ENCODE peak calls at places on chromosomes 12 and 14, in four cellular contexts. G is A549, U is breast epithelium, B is fibroblast of mammary gland. X is an unnamed sample.

GRCh38 chr12:124929649-124930419 is 15.4 kb upstream of the UBC start:
- DNase-seq in U (peak; percentile 9), B (no peak), G (no peak), X (no peak)

GRCh38 chr12:3222935-3223334 is 145.8 kb downstream of the TSPAN9 start:
- DNase-seq in U (no peak), B (no peak), G (no peak), X (no peak)

GRCh38 chr12:68271346-68271745 is 17.9 kb upstream of the IL22 start:
- DNase-seq in U (no peak), B (peak; percentile 82), G (no peak), X (no peak)

GRCh38 chr12:99916555-99916954 is 68.2 kb downstream of the ANKS1B start:
- DNase-seq in B (peak; percentile 58), G (no peak), U (no peak), X (no peak)

GRCh38 chr12:116171549-116171948 is 105.9 kb downstream of the MED13L start:
- DNase-seq in B (peak; percentile 19), U (no peak), G (no peak), X (no peak)

GRCh38 chr12:68785358-68785757 is 22.6 kb upstream of the MDM2 start:
- DNase-seq in G (no peak), U (no peak), B (peak; percentile 55), X (no peak)

GRCh38 chr14:37230551-37231194 is 32.9 kb downstream of the MIPOL1 start:
- DNase-seq in U (no peak), G (peak; percentile 35), B (peak; percentile 77), X (peak; percentile 21)

GRCh38 chr12:82760423-82760822 is 73.7 kb downstream of the TMTC2 start:
- DNase-seq in U (no peak), B (no peak), G (no peak), X (no peak)

GRCh38 chr12:115988193-115988592 is 289.3 kb downstream of the MED13L start:
- DNase-seq in U (no peak), B (no peak), G (no peak), X (no peak)

GRCh38 chr14:50520947-50521815 is 11.2 kb downstream of the MAP4K5 start:
- DNase-seq in U (no peak), B (peak; percentile 92), G (peak; percentile 59), X (no peak)

GRCh38 chr14:50773632-50774541 is 57.1 kb downstream of the NIN start:
- DNase-seq in G (peak; percentile 63), U (no peak), B (peak; percentile 72), X (no peak)

GRCh38 chr12:75923964-75924666 is 107.5 kb downstream of the PHLDA1 start:
- DNase-seq in G (no peak), B (peak; percentile 61), U (no peak), X (no peak)

GRCh38 chr14:101008631-101009336 is 105.3 kb upstream of the RTL1 start:
- DNase-seq in B (peak; percentile 76), G (no peak), U (no peak), X (no peak)

GRCh38 chr12:96190403-96191170 is 3.6 kb upstream of the ELK3 start:
- DNase-seq in U (no peak), G (no peak), B (peak; percentile 81), X (no peak)

GRCh38 chr14:104882325-104882973 is 17.4 kb downstream of the CEP170B start:
- DNase-seq in B (no peak), U (no peak), G (peak; percentile 50), X (no peak)

GRCh38 chr14:53167602-53168328 is 14.6 kb upstream of the DDHD1 start:
- DNase-seq in G (no peak), U (no peak), B (peak; percentile 69), X (no peak)

GRCh38 chr12:113889806-113890581 is 76.1 kb downstream of the RBM19 start:
- DNase-seq in B (no peak), G (no peak), U (no peak), X (no peak)

GRCh38 chr12:89243786-89244185 is 108.5 kb downstream of the DUSP6 start:
- DNase-seq in G (no peak), U (no peak), B (peak; percentile 45), X (no peak)

GRCh38 chr12:54589964-54590363 is 1.5 kb upstream of the PPP1R1A start:
- DNase-seq in U (no peak), B (no peak), G (no peak), X (no peak)

GRCh38 chr14:74932401-74932901 is 9.4 kb upstream of the RPS6KL1 start:
- DNase-seq in B (peak; percentile 56), G (no peak), U (no peak), X (no peak)

GRCh38 chr12:3107954-3108353 is 30.8 kb downstream of the TSPAN9 start:
- DNase-seq in U (no peak), B (no peak), G (no peak), X (no peak)

GRCh38 chr12:81294325-81295190 is 216.7 kb downstream of the ACSS3 start:
- DNase-seq in B (peak; percentile 11), G (no peak), U (no peak), X (no peak)

GRCh38 chr12:68446896-68447806 is 115.0 kb upstream of the MDM1 start:
- DNase-seq in U (no peak), G (no peak), B (peak; percentile 31), X (no peak)

GRCh38 chr12:96233941-96234461 is 39.8 kb downstream of the ELK3 start:
- DNase-seq in B (peak; percentile 99), U (peak; percentile 83), G (no peak), X (no peak)

GRCh38 chr14:22978873-22979671 is 3.3 kb downstream of the AJUBA start:
- DNase-seq in G (no peak), U (no peak), B (no peak), X (no peak)

GRCh38 chr12:10392394-10392930 is 2.6 kb upstream of the KLRK1 start:
- DNase-seq in U (no peak), G (peak; percentile 15), B (peak; percentile 94), X (peak; percentile 42)

GRCh38 chr14:104396682-104397470 is 182.7 kb upstream of the C14orf180 start:
- DNase-seq in B (no peak), G (no peak), U (no peak), X (no peak)

GRCh38 chr12:5685935-5686334 is 254.0 kb downstream of the NTF3 start:
- DNase-seq in U (no peak), G (no peak), B (no peak), X (no peak)

GRCh38 chr12:113833422-113833821 is 132.7 kb downstream of the RBM19 start:
- DNase-seq in U (no peak), B (no peak), G (no peak), X (no peak)

GRCh38 chr14:32324601-32325000 is 4.5 kb upstream of the AKAP6 start:
- DNase-seq in U (no peak), G (no peak), B (peak; percentile 31), X (no peak)